ENCODE peak calls at places on chromosomes 3 and 15, in four cellular contexts. E is NCI-H1105 treated with DMSO at 0.1 percent for 48 hours, Y is AG04449, K is tibial artery. D is an unnamed sample.

GRCh38 chr3:53493997-53494791 is at the start of gene CACNA1D:
- DNase-seq in E (peak; percentile 44), K (no peak), Y (no peak), D (no peak)

GRCh38 chr3:8749316-8749715 is 15.7 kb downstream of the CAV3 start:
- DNase-seq in E (no peak), K (no peak), Y (no peak), D (no peak)

GRCh38 chr15:90594297-90594696 is 64.6 kb downstream of the CRTC3 start:
- DNase-seq in Y (no peak), K (peak; percentile 92), E (no peak), D (peak; percentile 83)

GRCh38 chr3:23202921-23203650 is at the start of gene UBE2E2:
- DNase-seq in Y (no peak), E (peak; percentile 35), K (peak; percentile 60), D (peak; percentile 64)

GRCh38 chr3:42678447-42678846 is 6.9 kb upstream of the KLHL40 start:
- DNase-seq in E (no peak), Y (no peak), K (no peak), D (no peak)

GRCh38 chr3:81886081-81886480 is 124.6 kb upstream of the GBE1 start:
- DNase-seq in K (no peak), E (no peak), Y (no peak), D (no peak)

GRCh38 chr15:70147778-70148177 is 50.1 kb upstream of the TLE3 start:
- DNase-seq in K (no peak), Y (no peak), E (no peak), D (no peak)

GRCh38 chr3:187572431-187572830 is 97.8 kb downstream of the SST start:
- DNase-seq in E (no peak), K (no peak), Y (no peak), D (no peak)

GRCh38 chr15:68843425-68844311 is 23.0 kb upstream of the ANP32A start:
- DNase-seq in K (no peak), E (no peak), Y (no peak), D (no peak)

GRCh38 chr15:87971076-87971475 is 285.5 kb downstream of the NTRK3 start:
- DNase-seq in Y (no peak), K (no peak), E (no peak), D (no peak)

GRCh38 chr3:176430244-176430893 is 766.9 kb downstream of the TBL1XR1 start:
- DNase-seq in Y (peak; percentile 38), K (no peak), E (peak; percentile 91), D (no peak)

GRCh38 chr3:56783644-56784451 is 17.9 kb downstream of the ARHGEF3 start:
- DNase-seq in E (peak; percentile 90), Y (peak; percentile 28), K (peak; percentile 70), D (no peak)

GRCh38 chr3:29183346-29184087 is 97.4 kb upstream of the RBMS3 start:
- DNase-seq in Y (no peak), E (no peak), K (no peak), D (no peak)

GRCh38 chr3:50620846-50621245 is 3.9 kb downstream of the MAPKAPK3 start:
- DNase-seq in Y (no peak), E (no peak), K (no peak), D (no peak)

GRCh38 chr3:187292186-187292585 is 649 bp upstream of the MASP1 start:
- DNase-seq in Y (no peak), E (no peak), K (no peak), D (no peak)

GRCh38 chr3:169241575-169241927 is 422.0 kb downstream of the MECOM start:
- DNase-seq in E (no peak), Y (no peak), K (no peak), D (no peak)

GRCh38 chr3:53102601-53103147 is 27.6 kb downstream of the RFT1 start:
- DNase-seq in E (no peak), K (no peak), Y (no peak), D (peak; percentile 63)

GRCh38 chr15:61499371-61499770 is 270.3 kb upstream of the RORA start:
- DNase-seq in E (no peak), Y (no peak), K (no peak), D (no peak)

GRCh38 chr15:70508561-70509281 is 254.6 kb downstream of the UACA start:
- DNase-seq in E (no peak), K (no peak), Y (no peak), D (no peak)

GRCh38 chr15:56996746-56997470 is 78.5 kb downstream of the TCF12 start:
- DNase-seq in K (no peak), E (no peak), Y (no peak), D (no peak)

GRCh38 chr3:165522371-165522770 is 314.9 kb downstream of the BCHE start:
- DNase-seq in E (no peak), Y (no peak), K (no peak), D (no peak)

GRCh38 chr3:86282106-86282787 is 708.7 kb downstream of the VGLL3 start:
- DNase-seq in K (no peak), Y (no peak), E (no peak), D (no peak)

GRCh38 chr3:51371943-51372557 is 13.0 kb upstream of the MANF start:
- DNase-seq in Y (peak; percentile 29), E (peak; percentile 12), K (no peak), D (no peak)

GRCh38 chr15:66151809-66152208 is 101.7 kb downstream of the MEGF11 start:
- DNase-seq in K (no peak), E (peak; percentile 98), Y (no peak), D (no peak)

GRCh38 chr3:20079621-20080020 is 39.4 kb downstream of the KAT2B start:
- DNase-seq in K (no peak), Y (no peak), E (no peak), D (no peak)

GRCh38 chr15:85380860-85381535 is 595 bp downstream of the AKAP13 start:
- DNase-seq in K (peak; percentile 41), Y (no peak), E (no peak), D (no peak)

GRCh38 chr15:39025331-39025730 is 460.7 kb upstream of the RASGRP1 start:
- DNase-seq in E (no peak), Y (peak; percentile 28), K (no peak), D (no peak)

GRCh38 chr3:148789156-148789555 is 38.5 kb upstream of the CPB1 start:
- DNase-seq in Y (no peak), K (peak; percentile 28), E (no peak), D (no peak)

GRCh38 chr15:67915374-67916050 is 75.7 kb upstream of the RNU6-1 start:
- DNase-seq in K (peak; percentile 72), E (peak; percentile 91), Y (no peak), D (peak; percentile 60)

GRCh38 chr3:31522152-31522551 is 10.6 kb upstream of the STT3B start:
- DNase-seq in K (no peak), E (no peak), Y (no peak), D (no peak)

GRCh38 chr3:132837615-132838014 is 115.4 kb upstream of the NPHP3 start:
- DNase-seq in Y (no peak), E (no peak), K (no peak), D (no peak)

GRCh38 chr15:80619677-80620076 is 75.4 kb upstream of the ABHD17C start:
- DNase-seq in K (no peak), Y (no peak), E (no peak), D (no peak)

GRCh38 chr3:72298201-72299155 is 513.5 kb upstream of the PROK2 start:
- DNase-seq in Y (no peak), K (no peak), E (no peak), D (no peak)

GRCh38 chr3:20041197-20041780 is 1.0 kb downstream of the KAT2B start:
- DNase-seq in E (peak; percentile 54), K (peak; percentile 94), Y (no peak), D (peak; percentile 91)

GRCh38 chr15:26082833-26083174 is 219.7 kb upstream of the ATP10A start:
- DNase-seq in Y (no peak), K (no peak), E (peak; percentile 55), D (no peak)

GRCh38 chr15:58260186-58260910 is 122.2 kb downstream of the AQP9 start:
- DNase-seq in Y (no peak), E (peak; percentile 68), K (no peak), D (no peak)

GRCh38 chr15:71780349-71780976 is 29.9 kb upstream of the NR2E3 start:
- DNase-seq in Y (no peak), K (peak; percentile 27), E (peak; percentile 52), D (peak; percentile 55)

GRCh38 chr15:25176616-25176923 is 221.8 kb downstream of the SNRPN start:
- DNase-seq in K (no peak), E (no peak), Y (no peak), D (peak; percentile 34)

D was measured in right atrium auricular region.